ENCODE peak calls at places on chromosome 11, in eight cellular contexts. One of them, this sample, is unnamed.

GRCh38 chr11:69471329-69472052 is 10.0 kb upstream of the LINC01488 start:
- DNase-seq in A549: no peak
- DNase-seq in dorsolateral prefrontal cortex: no peak
- DNase-seq in right atrium auricular region: no peak
- DNase-seq in cardiac fibroblast: peak; percentile 41
- DNase-seq in ovary: no peak
- DNase-seq in left lung: no peak
- DNase-seq in OCI-LY7: no peak
- DNase-seq in this sample: peak; percentile 46

GRCh38 chr11:11043676-11044075 is 185.8 kb upstream of the ZBED5 start:
- DNase-seq in A549: no peak
- DNase-seq in dorsolateral prefrontal cortex: no peak
- DNase-seq in right atrium auricular region: no peak
- DNase-seq in cardiac fibroblast: no peak
- DNase-seq in ovary: no peak
- DNase-seq in left lung: no peak
- DNase-seq in OCI-LY7: no peak
- DNase-seq in this sample: no peak

GRCh38 chr11:502288-503178 is 4.5 kb downstream of the RNH1 start:
- DNase-seq in A549: no peak
- DNase-seq in dorsolateral prefrontal cortex: no peak
- DNase-seq in right atrium auricular region: no peak
- DNase-seq in cardiac fibroblast: no peak
- DNase-seq in ovary: peak; percentile 45
- DNase-seq in left lung: no peak
- DNase-seq in OCI-LY7: no peak
- DNase-seq in this sample: no peak

GRCh38 chr11:74641289-74641688 is 48.9 kb downstream of the POLD3 start:
- DNase-seq in A549: no peak
- DNase-seq in dorsolateral prefrontal cortex: no peak
- DNase-seq in right atrium auricular region: no peak
- DNase-seq in cardiac fibroblast: no peak
- DNase-seq in ovary: peak; percentile 32
- DNase-seq in left lung: no peak
- DNase-seq in OCI-LY7: no peak
- DNase-seq in this sample: no peak

GRCh38 chr11:114056409-114056808 is 3.1 kb upstream of the ZBTB16 start:
- DNase-seq in A549: no peak
- DNase-seq in dorsolateral prefrontal cortex: no peak
- DNase-seq in right atrium auricular region: no peak
- DNase-seq in cardiac fibroblast: no peak
- DNase-seq in ovary: no peak
- DNase-seq in left lung: no peak
- DNase-seq in OCI-LY7: no peak
- DNase-seq in this sample: no peak

GRCh38 chr11:112310414-112310813 is 49.8 kb upstream of the PLET1 start:
- DNase-seq in A549: no peak
- DNase-seq in dorsolateral prefrontal cortex: no peak
- DNase-seq in right atrium auricular region: no peak
- DNase-seq in cardiac fibroblast: peak; percentile 50
- DNase-seq in ovary: no peak
- DNase-seq in left lung: no peak
- DNase-seq in OCI-LY7: no peak
- DNase-seq in this sample: no peak

GRCh38 chr11:76266269-76266668 is 60.0 kb upstream of the WNT11 start:
- DNase-seq in A549: peak; percentile 71
- DNase-seq in dorsolateral prefrontal cortex: no peak
- DNase-seq in right atrium auricular region: peak; percentile 81
- DNase-seq in cardiac fibroblast: peak; percentile 67
- DNase-seq in ovary: no peak
- DNase-seq in left lung: no peak
- DNase-seq in OCI-LY7: no peak
- DNase-seq in this sample: no peak

GRCh38 chr11:102469196-102469821 is 16.7 kb upstream of the TMEM123 start:
- DNase-seq in A549: no peak
- DNase-seq in dorsolateral prefrontal cortex: no peak
- DNase-seq in right atrium auricular region: no peak
- DNase-seq in cardiac fibroblast: peak; percentile 62
- DNase-seq in ovary: peak; percentile 20
- DNase-seq in left lung: no peak
- DNase-seq in OCI-LY7: no peak
- DNase-seq in this sample: no peak

GRCh38 chr11:6654281-6655019 is 1.2 kb downstream of the DCHS1 start:
- DNase-seq in A549: no peak
- DNase-seq in dorsolateral prefrontal cortex: peak; percentile 56
- DNase-seq in right atrium auricular region: no peak
- DNase-seq in cardiac fibroblast: no peak
- DNase-seq in ovary: peak; percentile 57
- DNase-seq in left lung: no peak
- DNase-seq in OCI-LY7: no peak
- DNase-seq in this sample: no peak

GRCh38 chr11:105611414-105611813 is 1.5 kb downstream of the GRIA4 start:
- DNase-seq in A549: no peak
- DNase-seq in dorsolateral prefrontal cortex: no peak
- DNase-seq in right atrium auricular region: no peak
- DNase-seq in cardiac fibroblast: no peak
- DNase-seq in ovary: no peak
- DNase-seq in left lung: no peak
- DNase-seq in OCI-LY7: no peak
- DNase-seq in this sample: no peak

GRCh38 chr11:105611837-105612480 is 2.1 kb downstream of the GRIA4 start:
- DNase-seq in A549: no peak
- DNase-seq in dorsolateral prefrontal cortex: no peak
- DNase-seq in right atrium auricular region: no peak
- DNase-seq in cardiac fibroblast: no peak
- DNase-seq in ovary: no peak
- DNase-seq in left lung: no peak
- DNase-seq in OCI-LY7: no peak
- DNase-seq in this sample: no peak

GRCh38 chr11:105610796-105611361 is 1.0 kb downstream of the GRIA4 start:
- DNase-seq in A549: no peak
- DNase-seq in dorsolateral prefrontal cortex: no peak
- DNase-seq in right atrium auricular region: no peak
- DNase-seq in cardiac fibroblast: no peak
- DNase-seq in ovary: no peak
- DNase-seq in left lung: no peak
- DNase-seq in OCI-LY7: no peak
- DNase-seq in this sample: no peak

GRCh38 chr11:105609832-105610781 is at the start of gene GRIA4:
- DNase-seq in A549: no peak
- DNase-seq in dorsolateral prefrontal cortex: peak; percentile 82
- DNase-seq in right atrium auricular region: no peak
- DNase-seq in cardiac fibroblast: peak; percentile 40
- DNase-seq in ovary: peak; percentile 28
- DNase-seq in left lung: no peak
- DNase-seq in OCI-LY7: no peak
- DNase-seq in this sample: peak; percentile 40

DNA sequence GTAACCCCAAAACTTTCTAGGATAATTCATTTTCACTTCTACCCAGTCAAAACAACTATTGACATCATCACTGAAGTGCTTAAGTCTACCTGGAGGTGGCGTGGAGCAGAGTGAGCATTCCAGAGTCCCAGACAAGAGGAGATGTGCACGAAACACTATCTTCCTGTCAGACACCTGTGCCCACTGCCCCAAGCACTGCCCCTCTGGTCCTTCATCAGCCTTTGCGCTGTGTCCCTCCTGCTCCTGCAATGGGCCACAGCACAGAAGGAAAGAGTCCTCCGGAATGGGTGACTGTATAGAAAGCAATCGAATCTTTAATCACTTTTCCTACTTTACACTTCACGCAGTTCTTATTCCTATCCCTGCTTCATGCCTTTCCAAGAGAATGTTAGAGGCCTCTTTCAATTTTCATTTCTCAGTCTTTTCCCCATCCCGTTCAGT is 512 bp upstream of the GRIA4 start:
- DNase-seq in A549: no peak
- DNase-seq in dorsolateral prefrontal cortex: peak; percentile 25
- DNase-seq in right atrium auricular region: no peak
- DNase-seq in cardiac fibroblast: peak; percentile 6
- DNase-seq in ovary: no peak
- DNase-seq in left lung: no peak
- DNase-seq in OCI-LY7: no peak
- DNase-seq in this sample: peak; percentile 16
- TF ChIP-seq CTCF in A549: no peak
- TF ChIP-seq CTCF in dorsolateral prefrontal cortex: peak; percentile 24
- TF ChIP-seq CTCF in right atrium auricular region: peak; percentile 15
- TF ChIP-seq CTCF in cardiac fibroblast: peak; percentile 40
- TF ChIP-seq CTCF in ovary: no peak
- TF ChIP-seq CTCF in left lung: no peak
- TF ChIP-seq CTCF in OCI-LY7: peak; percentile 42
- TF ChIP-seq CTCF in this sample: peak; percentile 66

GRCh38 chr11:9094420-9094819 is 3.0 kb upstream of the SCUBE2 start:
- DNase-seq in A549: no peak
- DNase-seq in dorsolateral prefrontal cortex: no peak
- DNase-seq in right atrium auricular region: no peak
- DNase-seq in cardiac fibroblast: no peak
- DNase-seq in ovary: no peak
- DNase-seq in left lung: no peak
- DNase-seq in OCI-LY7: no peak
- DNase-seq in this sample: no peak

GRCh38 chr11:9096427-9096826 is 5.0 kb upstream of the SCUBE2 start:
- DNase-seq in A549: no peak
- DNase-seq in dorsolateral prefrontal cortex: no peak
- DNase-seq in right atrium auricular region: no peak
- DNase-seq in cardiac fibroblast: no peak
- DNase-seq in ovary: no peak
- DNase-seq in left lung: no peak
- DNase-seq in OCI-LY7: no peak
- DNase-seq in this sample: no peak

GRCh38 chr11:9092846-9093778 is 1.7 kb upstream of the SCUBE2 start:
- DNase-seq in A549: no peak
- DNase-seq in dorsolateral prefrontal cortex: no peak
- DNase-seq in right atrium auricular region: no peak
- DNase-seq in cardiac fibroblast: peak; percentile 17
- DNase-seq in ovary: no peak
- DNase-seq in left lung: no peak
- DNase-seq in OCI-LY7: peak; percentile 18
- DNase-seq in this sample: no peak

GRCh38 chr11:9092085-9092484 is 686 bp upstream of the SCUBE2 start:
- DNase-seq in A549: no peak
- DNase-seq in dorsolateral prefrontal cortex: no peak
- DNase-seq in right atrium auricular region: no peak
- DNase-seq in cardiac fibroblast: no peak
- DNase-seq in ovary: no peak
- DNase-seq in left lung: no peak
- DNase-seq in OCI-LY7: no peak
- DNase-seq in this sample: no peak

DNA sequence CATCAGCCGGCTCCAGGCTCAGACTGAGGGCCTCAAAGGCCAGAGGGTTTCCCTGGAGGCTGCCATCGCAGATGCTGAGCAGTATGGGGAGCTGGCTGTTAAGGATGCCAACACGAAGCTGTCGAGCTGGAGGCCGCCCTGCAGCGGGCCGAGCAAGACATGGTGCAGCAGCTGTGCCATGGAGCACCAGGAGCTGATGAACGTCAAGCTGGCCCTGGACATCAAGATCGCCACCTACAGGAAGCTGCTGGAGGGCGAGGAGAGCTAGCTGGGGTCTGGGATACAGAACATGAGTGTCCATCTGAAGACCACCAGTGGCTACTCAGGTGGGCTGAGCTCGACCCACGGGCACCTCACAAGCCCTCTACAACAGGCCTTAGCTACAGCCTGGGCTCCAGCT is 4.0 kb upstream of the SCUBE2 start:
- DNase-seq in A549: no peak
- DNase-seq in dorsolateral prefrontal cortex: no peak
- DNase-seq in right atrium auricular region: no peak
- DNase-seq in cardiac fibroblast: no peak
- DNase-seq in ovary: no peak
- DNase-seq in left lung: no peak
- DNase-seq in OCI-LY7: no peak
- DNase-seq in this sample: no peak
- TF ChIP-seq CTCF in A549: peak; percentile 11
- TF ChIP-seq CTCF in dorsolateral prefrontal cortex: no peak
- TF ChIP-seq CTCF in right atrium auricular region: no peak
- TF ChIP-seq CTCF in cardiac fibroblast: no peak
- TF ChIP-seq CTCF in ovary: no peak
- TF ChIP-seq CTCF in left lung: no peak
- TF ChIP-seq CTCF in OCI-LY7: peak; percentile 47
- TF ChIP-seq CTCF in this sample: no peak

DNA sequence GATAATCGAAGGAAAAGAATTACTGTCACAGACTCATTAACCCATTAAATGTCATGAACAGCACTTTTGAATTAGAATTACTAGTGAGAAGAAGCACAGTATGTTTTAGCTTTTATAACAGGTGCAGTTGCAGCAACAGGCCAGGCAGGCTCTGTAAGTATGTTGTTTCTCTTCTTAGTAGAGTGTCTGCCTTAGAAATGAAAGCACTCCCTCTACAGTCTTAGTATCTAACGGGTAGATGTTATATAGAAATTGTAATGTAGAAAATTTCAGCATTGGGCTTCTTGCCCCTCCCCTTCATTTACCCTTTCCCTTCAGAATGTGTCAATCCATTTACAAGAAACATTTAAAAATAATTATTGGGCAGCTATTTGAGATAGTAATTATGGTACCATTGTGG is 87.4 kb downstream of the HIPK3 start:
- DNase-seq in A549: no peak
- DNase-seq in dorsolateral prefrontal cortex: no peak
- DNase-seq in right atrium auricular region: no peak
- DNase-seq in cardiac fibroblast: peak; percentile 33
- DNase-seq in ovary: no peak
- DNase-seq in left lung: no peak
- DNase-seq in OCI-LY7: peak; percentile 24
- DNase-seq in this sample: no peak
- TF ChIP-seq CTCF in A549: no peak
- TF ChIP-seq CTCF in dorsolateral prefrontal cortex: no peak
- TF ChIP-seq CTCF in right atrium auricular region: peak; percentile 36
- TF ChIP-seq CTCF in cardiac fibroblast: no peak
- TF ChIP-seq CTCF in ovary: no peak
- TF ChIP-seq CTCF in left lung: no peak
- TF ChIP-seq CTCF in OCI-LY7: peak; percentile 24
- TF ChIP-seq CTCF in this sample: no peak

DNA sequence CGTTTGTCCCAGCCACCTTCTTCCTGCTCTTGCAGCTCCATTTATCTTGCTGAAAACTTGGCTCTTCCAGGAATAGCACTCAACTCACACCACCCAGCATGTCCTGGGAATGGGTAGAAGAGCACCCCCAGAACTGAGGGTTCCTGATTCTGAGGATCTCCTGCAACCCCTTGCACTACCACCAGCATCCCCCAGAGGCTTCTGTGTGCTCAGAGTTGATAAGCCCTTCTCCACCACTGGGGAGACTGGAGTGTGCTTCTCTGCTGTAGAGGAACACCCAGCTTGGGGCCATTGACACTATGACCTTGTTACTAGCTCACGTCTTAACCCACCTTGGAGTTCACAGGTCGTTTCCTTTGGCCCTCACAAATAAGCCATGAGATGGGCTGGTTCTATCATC is 121.0 kb downstream of the GRIK4 start:
- DNase-seq in A549: peak; percentile 24
- DNase-seq in dorsolateral prefrontal cortex: no peak
- DNase-seq in right atrium auricular region: no peak
- DNase-seq in cardiac fibroblast: no peak
- DNase-seq in ovary: no peak
- DNase-seq in left lung: no peak
- DNase-seq in OCI-LY7: peak; percentile 40
- DNase-seq in this sample: no peak
- TF ChIP-seq CTCF in A549: no peak
- TF ChIP-seq CTCF in dorsolateral prefrontal cortex: no peak
- TF ChIP-seq CTCF in right atrium auricular region: no peak
- TF ChIP-seq CTCF in cardiac fibroblast: no peak
- TF ChIP-seq CTCF in ovary: no peak
- TF ChIP-seq CTCF in left lung: no peak
- TF ChIP-seq CTCF in OCI-LY7: peak; percentile 62
- TF ChIP-seq CTCF in this sample: no peak